ENCODE peak calls at places on chromosomes 11 and 22, in four cellular contexts. K, S, J and N are unnamed samples.

GRCh38 chr11:36257351-36257750 is 31.9 kb downstream of the COMMD9 start:
- DNase-seq in K (no peak), S (no peak), J (no peak), N (no peak)

GRCh38 chr11:10592331-10592730 is 23.9 kb upstream of the LYVE1 start:
- DNase-seq in K (no peak), S (no peak), J (no peak), N (no peak)

GRCh38 chr11:73147771-73148681 is 5.9 kb upstream of the FCHSD2 start:
- DNase-seq in K (no peak), S (no peak), J (no peak), N (no peak)

GRCh38 chr22:41565403-41566054 is 4.7 kb downstream of the CSDC2 start:
- DNase-seq in K (no peak), S (no peak), J (no peak), N (no peak)

GRCh38 chr11:130631119-130631518 is 182.7 kb downstream of the ADAMTS15 start:
- DNase-seq in K (no peak), S (no peak), J (no peak), N (no peak)

GRCh38 chr11:12270215-12270797 is 107.1 kb upstream of the PARVA start:
- DNase-seq in K (no peak), S (no peak), J (no peak), N (no peak)

GRCh38 chr11:103586756-103587155 is 449.7 kb upstream of the DDI1 start:
- DNase-seq in K (no peak), S (no peak), J (no peak), N (no peak)

GRCh38 chr11:43376594-43376993 is 17.9 kb downstream of the TTC17 start:
- DNase-seq in K (no peak), S (no peak), J (no peak), N (no peak)

GRCh38 chr11:68312780-68313573 is 586 bp downstream of the LRP5 start:
- DNase-seq in K (no peak), S (no peak), J (peak), N (no peak)

GRCh38 chr11:96426356-96427103 is 36.7 kb downstream of the JRKL start:
- DNase-seq in K (no peak), S (no peak), J (peak), N (no peak)

GRCh38 chr22:29700949-29701927 is 18.6 kb upstream of the CABP7 start:
- DNase-seq in K (peak), S (no peak), J (no peak), N (no peak)

GRCh38 chr22:30572840-30573593 is 1.4 kb downstream of the GAL3ST1 start:
- DNase-seq in K (no peak), S (no peak), J (no peak), N (no peak)